ENCODE peak calls at places on chromosomes 5 and 9, in five cellular contexts. One of them, this sample, is unnamed.
A peak's percentile ranks its signal among the peaks of the same experiment; 100 is the strongest.

GRCh38 chr9:100577776-100578448 is at the start of gene CAVIN4:
- DNase-seq in myocyte: peak; percentile 94
- DNase-seq in HL-60: no peak
- DNase-seq in amniotic epithelial cell: no peak
- DNase-seq in dorsolateral prefrontal cortex: no peak
- DNase-seq in this sample: no peak

GRCh38 chr5:179297486-179298180 is 47.6 kb downstream of the ADAMTS2 start:
- DNase-seq in myocyte: no peak
- DNase-seq in HL-60: no peak
- DNase-seq in amniotic epithelial cell: no peak
- DNase-seq in dorsolateral prefrontal cortex: peak; percentile 29
- DNase-seq in this sample: no peak

GRCh38 chr9:126373241-126373640 is 46.6 kb downstream of the MVB12B start:
- DNase-seq in myocyte: peak; percentile 55
- DNase-seq in HL-60: no peak
- DNase-seq in amniotic epithelial cell: peak; percentile 37
- DNase-seq in dorsolateral prefrontal cortex: no peak
- DNase-seq in this sample: peak; percentile 68

GRCh38 chr5:78232163-78232562 is 62.3 kb downstream of the AP3B1 start:
- DNase-seq in myocyte: no peak
- DNase-seq in HL-60: no peak
- DNase-seq in amniotic epithelial cell: no peak
- DNase-seq in dorsolateral prefrontal cortex: no peak
- DNase-seq in this sample: no peak

GRCh38 chr5:141855265-141856029 is 22.8 kb downstream of the PCDH1 start:
- DNase-seq in myocyte: peak; percentile 22
- DNase-seq in HL-60: no peak
- DNase-seq in amniotic epithelial cell: no peak
- DNase-seq in dorsolateral prefrontal cortex: no peak
- DNase-seq in this sample: no peak

GRCh38 chr9:136199391-136200288 is 5.3 kb downstream of the LHX3 start:
- DNase-seq in myocyte: no peak
- DNase-seq in HL-60: no peak
- DNase-seq in amniotic epithelial cell: no peak
- DNase-seq in dorsolateral prefrontal cortex: no peak
- DNase-seq in this sample: no peak

GRCh38 chr9:89661956-89662717 is 57.3 kb downstream of the GADD45G start:
- DNase-seq in myocyte: peak; percentile 77
- DNase-seq in HL-60: peak; percentile 24
- DNase-seq in amniotic epithelial cell: peak; percentile 86
- DNase-seq in dorsolateral prefrontal cortex: peak; percentile 99
- DNase-seq in this sample: peak; percentile 90

GRCh38 chr5:168086104-168086610 is 205.3 kb upstream of the WWC1 start:
- DNase-seq in myocyte: peak; percentile 23
- DNase-seq in HL-60: no peak
- DNase-seq in amniotic epithelial cell: peak; percentile 93
- DNase-seq in dorsolateral prefrontal cortex: no peak
- DNase-seq in this sample: peak; percentile 80

GRCh38 chr9:130831077-130831476 is 4.0 kb upstream of the ABL1 start:
- DNase-seq in myocyte: no peak
- DNase-seq in HL-60: no peak
- DNase-seq in amniotic epithelial cell: no peak
- DNase-seq in dorsolateral prefrontal cortex: no peak
- DNase-seq in this sample: no peak

GRCh38 chr9:125997510-125997823 is 250.3 kb downstream of the PBX3 start:
- DNase-seq in myocyte: no peak
- DNase-seq in HL-60: no peak
- DNase-seq in amniotic epithelial cell: no peak
- DNase-seq in dorsolateral prefrontal cortex: peak; percentile 33
- DNase-seq in this sample: no peak

GRCh38 chr5:10563940-10564837 is at the start of gene ANKRD33B:
- DNase-seq in myocyte: peak; percentile 79
- DNase-seq in HL-60: peak; percentile 94
- DNase-seq in amniotic epithelial cell: peak; percentile 36
- DNase-seq in dorsolateral prefrontal cortex: peak; percentile 62
- DNase-seq in this sample: peak; percentile 74

GRCh38 chr5:17228833-17229291 is 11.4 kb downstream of the BASP1 start:
- DNase-seq in myocyte: no peak
- DNase-seq in HL-60: no peak
- DNase-seq in amniotic epithelial cell: no peak
- DNase-seq in dorsolateral prefrontal cortex: no peak
- DNase-seq in this sample: peak; percentile 48

GRCh38 chr5:13946111-13946510 is 1.6 kb upstream of the DNAH5 start:
- DNase-seq in myocyte: peak; percentile 62
- DNase-seq in HL-60: no peak
- DNase-seq in amniotic epithelial cell: no peak
- DNase-seq in dorsolateral prefrontal cortex: peak; percentile 60
- DNase-seq in this sample: no peak

GRCh38 chr5:178230879-178231735 is 1.5 kb downstream of the PHYKPL start:
- DNase-seq in myocyte: peak; percentile 64
- DNase-seq in HL-60: no peak
- DNase-seq in amniotic epithelial cell: peak; percentile 17
- DNase-seq in dorsolateral prefrontal cortex: no peak
- DNase-seq in this sample: no peak

GRCh38 chr9:132793606-132794580 is 84.2 kb downstream of the AK8 start:
- DNase-seq in myocyte: no peak
- DNase-seq in HL-60: no peak
- DNase-seq in amniotic epithelial cell: no peak
- DNase-seq in dorsolateral prefrontal cortex: no peak
- DNase-seq in this sample: no peak

GRCh38 chr9:124342946-124343485 is 72.2 kb downstream of the PSMB7 start:
- DNase-seq in myocyte: peak; percentile 99
- DNase-seq in HL-60: no peak
- DNase-seq in amniotic epithelial cell: peak; percentile 74
- DNase-seq in dorsolateral prefrontal cortex: peak; percentile 89
- DNase-seq in this sample: peak; percentile 92

GRCh38 chr5:172640822-172641358 is at the start of gene NEURL1B:
- DNase-seq in myocyte: peak; percentile 77
- DNase-seq in HL-60: peak; percentile 10
- DNase-seq in amniotic epithelial cell: peak; percentile 8
- DNase-seq in dorsolateral prefrontal cortex: peak; percentile 73
- DNase-seq in this sample: peak; percentile 63

GRCh38 chr5:72226950-72227349 is 93.1 kb downstream of the MRPS27 start:
- DNase-seq in myocyte: peak; percentile 44
- DNase-seq in HL-60: no peak
- DNase-seq in amniotic epithelial cell: no peak
- DNase-seq in dorsolateral prefrontal cortex: no peak
- DNase-seq in this sample: no peak

GRCh38 chr5:126998895-126999570 is 31.3 kb downstream of the MARCHF3 start:
- DNase-seq in myocyte: no peak
- DNase-seq in HL-60: no peak
- DNase-seq in amniotic epithelial cell: no peak
- DNase-seq in dorsolateral prefrontal cortex: no peak
- DNase-seq in this sample: no peak

GRCh38 chr9:107462691-107463090 is 26.9 kb downstream of the KLF4 start:
- DNase-seq in myocyte: peak; percentile 44
- DNase-seq in HL-60: no peak
- DNase-seq in amniotic epithelial cell: peak; percentile 31
- DNase-seq in dorsolateral prefrontal cortex: no peak
- DNase-seq in this sample: no peak

GRCh38 chr9:135662758-135663450 is at the start of gene LCN9:
- DNase-seq in myocyte: no peak
- DNase-seq in HL-60: no peak
- DNase-seq in amniotic epithelial cell: no peak
- DNase-seq in dorsolateral prefrontal cortex: peak; percentile 73
- DNase-seq in this sample: no peak

GRCh38 chr9:86978413-86978812 is 31.1 kb upstream of the GAS1 start:
- DNase-seq in myocyte: peak; percentile 89
- DNase-seq in HL-60: no peak
- DNase-seq in amniotic epithelial cell: no peak
- DNase-seq in dorsolateral prefrontal cortex: no peak
- DNase-seq in this sample: no peak

GRCh38 chr5:68334550-68334880 is 119.0 kb downstream of the PIK3R1 start:
- DNase-seq in myocyte: no peak
- DNase-seq in HL-60: no peak
- DNase-seq in amniotic epithelial cell: no peak
- DNase-seq in dorsolateral prefrontal cortex: no peak
- DNase-seq in this sample: no peak

GRCh38 chr5:58849995-58850667 is 267.3 kb downstream of the RAB3C start:
- DNase-seq in myocyte: peak; percentile 45
- DNase-seq in HL-60: no peak
- DNase-seq in amniotic epithelial cell: peak; percentile 41
- DNase-seq in dorsolateral prefrontal cortex: peak; percentile 47
- DNase-seq in this sample: peak; percentile 10

GRCh38 chr5:27140831-27141230 is 102.4 kb upstream of the CDH9 start:
- DNase-seq in myocyte: no peak
- DNase-seq in HL-60: no peak
- DNase-seq in amniotic epithelial cell: no peak
- DNase-seq in dorsolateral prefrontal cortex: no peak
- DNase-seq in this sample: no peak

GRCh38 chr9:127553793-127554192 is 58.3 kb upstream of the STXBP1 start:
- DNase-seq in myocyte: no peak
- DNase-seq in HL-60: no peak
- DNase-seq in amniotic epithelial cell: no peak
- DNase-seq in dorsolateral prefrontal cortex: no peak
- DNase-seq in this sample: no peak

GRCh38 chr5:82422751-82423181 is 144.6 kb upstream of the RPS23 start:
- DNase-seq in myocyte: no peak
- DNase-seq in HL-60: no peak
- DNase-seq in amniotic epithelial cell: no peak
- DNase-seq in dorsolateral prefrontal cortex: no peak
- DNase-seq in this sample: no peak

GRCh38 chr5:54676466-54676865 is 158.9 kb downstream of the SNX18 start:
- DNase-seq in myocyte: no peak
- DNase-seq in HL-60: no peak
- DNase-seq in amniotic epithelial cell: no peak
- DNase-seq in dorsolateral prefrontal cortex: no peak
- DNase-seq in this sample: no peak

GRCh38 chr5:90644132-90644531 is 85.5 kb downstream of the ADGRV1 start:
- DNase-seq in myocyte: peak; percentile 17
- DNase-seq in HL-60: no peak
- DNase-seq in amniotic epithelial cell: no peak
- DNase-seq in dorsolateral prefrontal cortex: no peak
- DNase-seq in this sample: no peak

GRCh38 chr9:83200531-83200930 is 137.6 kb upstream of the RASEF start:
- DNase-seq in myocyte: no peak
- DNase-seq in HL-60: no peak
- DNase-seq in amniotic epithelial cell: no peak
- DNase-seq in dorsolateral prefrontal cortex: no peak
- DNase-seq in this sample: no peak

GRCh38 chr9:113373255-113373654 is 3.5 kb downstream of the HDHD3 start:
- DNase-seq in myocyte: no peak
- DNase-seq in HL-60: no peak
- DNase-seq in amniotic epithelial cell: no peak
- DNase-seq in dorsolateral prefrontal cortex: no peak
- DNase-seq in this sample: no peak

GRCh38 chr5:137250421-137250820 is 248.7 kb downstream of the SPOCK1 start:
- DNase-seq in myocyte: no peak
- DNase-seq in HL-60: no peak
- DNase-seq in amniotic epithelial cell: no peak
- DNase-seq in dorsolateral prefrontal cortex: no peak
- DNase-seq in this sample: no peak

GRCh38 chr9:135908334-135909204 is 1.2 kb upstream of the CAMSAP1 start:
- DNase-seq in myocyte: no peak
- DNase-seq in HL-60: no peak
- DNase-seq in amniotic epithelial cell: no peak
- DNase-seq in dorsolateral prefrontal cortex: no peak
- DNase-seq in this sample: peak; percentile 15

GRCh38 chr5:169701910-169702451 is 64.9 kb downstream of the DOCK2 start:
- DNase-seq in myocyte: peak; percentile 50
- DNase-seq in HL-60: no peak
- DNase-seq in amniotic epithelial cell: peak; percentile 47
- DNase-seq in dorsolateral prefrontal cortex: no peak
- DNase-seq in this sample: peak; percentile 7

GRCh38 chr5:142386151-142387021 is 61.6 kb upstream of the SPRY4 start:
- DNase-seq in myocyte: no peak
- DNase-seq in HL-60: peak; percentile 41
- DNase-seq in amniotic epithelial cell: no peak
- DNase-seq in dorsolateral prefrontal cortex: no peak
- DNase-seq in this sample: no peak

GRCh38 chr5:52007230-52007858 is 624.1 kb downstream of the ISL1 start:
- DNase-seq in myocyte: no peak
- DNase-seq in HL-60: peak; percentile 4
- DNase-seq in amniotic epithelial cell: peak; percentile 39
- DNase-seq in dorsolateral prefrontal cortex: no peak
- DNase-seq in this sample: peak; percentile 27

GRCh38 chr9:73038089-73038509 is 85.2 kb upstream of the ALDH1A1 start:
- DNase-seq in myocyte: no peak
- DNase-seq in HL-60: no peak
- DNase-seq in amniotic epithelial cell: peak; percentile 3
- DNase-seq in dorsolateral prefrontal cortex: no peak
- DNase-seq in this sample: no peak

GRCh38 chr9:137487454-137488329 is 28.6 kb upstream of the NSMF start:
- DNase-seq in myocyte: no peak
- DNase-seq in HL-60: no peak
- DNase-seq in amniotic epithelial cell: no peak
- DNase-seq in dorsolateral prefrontal cortex: peak; percentile 37
- DNase-seq in this sample: no peak

GRCh38 chr5:139651502-139651862 is 3.3 kb downstream of the CXXC5 start:
- DNase-seq in myocyte: no peak
- DNase-seq in HL-60: no peak
- DNase-seq in amniotic epithelial cell: peak; percentile 59
- DNase-seq in dorsolateral prefrontal cortex: no peak
- DNase-seq in this sample: peak; percentile 46

GRCh38 chr5:170572453-170572852 is 68.6 kb downstream of the KCNIP1 start:
- DNase-seq in myocyte: no peak
- DNase-seq in HL-60: no peak
- DNase-seq in amniotic epithelial cell: peak; percentile 29
- DNase-seq in dorsolateral prefrontal cortex: no peak
- DNase-seq in this sample: no peak